ENCODE peak calls at places on chromosomes 11 and 22, in six cellular contexts. U is IMR-90, T is body of pancreas, Q is K562, W is colonic mucosa, I is psoas muscle. C is an unnamed sample. For H3K36me3, the result is how much of the 10 kb centered on the place peaks cover.

GRCh38 chr11:47586043-47586442 is 435 bp upstream of the FAM180B start:
- DNase-seq in U (no peak), T (no peak), Q (no peak), W (no peak), I (no peak), C (no peak)

GRCh38 chr11:82811369-82811768 is 77.7 kb upstream of the FAM181B start:
- DNase-seq in U (no peak), T (no peak), Q (no peak), W (no peak), I (no peak), C (no peak)

GRCh38 chr22:46758867-46759290 is 3.6 kb upstream of the TBC1D22A start:
- DNase-seq in U (peak), T (peak), Q (peak), W (peak), I (no peak), C (peak)

GRCh38 chr11:69032833-69033232 is 15.9 kb upstream of the TPCN2 start:
- DNase-seq in U (no peak), T (no peak), Q (no peak), W (no peak), I (no peak), C (no peak)

GRCh38 chr11:33877029-33877428 is 14.8 kb downstream of the LMO2 start:
- DNase-seq in U (no peak), T (no peak), Q (no peak), W (no peak), I (no peak), C (no peak)

GRCh38 chr11:3058753-3059664 is 1.8 kb upstream of the CARS1 start:
- DNase-seq in U (peak), T (no peak), Q (peak), W (no peak), I (peak), C (peak)

GRCh38 chr22:45844949-45845613 is 131.9 kb downstream of the WNT7B start:
- DNase-seq in U (no peak), T (no peak), Q (no peak), W (no peak), I (no peak), C (no peak)

GRCh38 chr11:20131744-20132666 is 28.3 kb downstream of the DBX1 start:
- DNase-seq in U (peak), T (peak), Q (peak), W (peak), I (peak), C (peak)

GRCh38 chr22:42262964-42263363 is 7.5 kb downstream of the TCF20 start:
- DNase-seq in U (no peak), T (no peak), Q (no peak), W (no peak), I (no peak), C (no peak)

GRCh38 chr11:120410622-120411380 is 74.6 kb downstream of the ARHGEF12 start:
- DNase-seq in U (no peak), T (no peak), Q (no peak), W (no peak), I (no peak), C (no peak)

GRCh38 chr11:128725630-128726461 is 32.0 kb downstream of the FLI1 start:
- DNase-seq in U (peak), T (no peak), Q (no peak), W (no peak), I (no peak), C (no peak)

DNA sequence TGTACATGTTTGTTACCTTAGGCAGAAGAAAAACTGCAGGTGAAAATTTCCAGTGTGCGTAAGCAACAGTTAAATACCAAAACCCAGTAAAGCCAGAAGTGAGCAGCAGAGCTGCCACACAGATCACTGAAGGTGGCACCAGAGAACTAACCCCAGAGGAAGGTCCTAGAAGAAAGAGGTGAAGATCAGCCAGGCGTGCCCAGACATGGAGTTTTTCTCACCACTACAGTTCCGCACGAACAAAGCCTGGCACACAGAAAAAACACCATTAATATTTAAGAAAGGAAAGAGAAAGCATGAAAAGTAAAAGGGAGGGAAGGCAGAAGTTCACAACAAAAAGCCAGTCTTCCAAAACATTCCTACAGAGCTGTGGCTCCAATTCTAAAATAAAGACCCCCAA is 60.7 kb downstream of the STK33 start:
- DNase-seq in U (no peak), T (no peak), Q (no peak), W (no peak), I (no peak), C (peak)
- H3K4me3 ChIP-seq in U (no peak), T (no peak), Q (no peak), W (no peak), I (no peak), C (no peak)

DNA sequence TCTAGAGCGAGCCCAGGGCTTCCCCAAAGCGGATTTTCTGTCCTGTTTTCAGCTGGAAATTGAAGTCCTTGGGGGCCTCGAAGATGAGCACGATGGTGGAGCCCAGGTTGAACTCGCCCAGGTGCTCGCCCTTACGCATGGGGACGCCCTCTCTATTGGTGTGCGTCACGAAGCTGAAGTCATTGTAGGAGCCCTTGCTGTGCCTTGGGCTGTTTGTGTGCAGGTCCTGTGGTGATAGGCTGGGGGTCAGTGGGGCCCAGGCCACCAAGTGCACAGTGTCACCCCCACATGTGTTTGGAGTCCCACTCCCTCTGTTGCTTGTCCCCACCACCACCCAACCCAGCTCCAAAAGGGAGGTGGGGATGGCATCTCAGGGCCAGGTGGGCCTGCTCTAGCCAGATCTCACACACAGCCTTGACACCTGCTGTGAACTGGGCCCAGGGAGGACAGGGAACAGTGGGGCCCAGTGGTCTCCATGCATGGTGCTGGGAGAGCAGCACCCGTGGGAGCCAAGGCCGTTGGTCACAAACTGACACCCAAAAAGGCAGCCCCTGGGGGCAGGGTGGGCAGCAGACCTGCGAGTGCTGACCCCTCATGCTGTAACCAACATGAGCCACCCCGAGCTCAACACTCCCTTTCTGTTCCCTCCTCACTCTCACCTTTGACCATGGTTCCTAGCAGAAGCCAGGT is 42.3 kb downstream of the PISD start:
- DNase-seq in U (no peak), T (no peak), Q (no peak), W (no peak), I (no peak), C (no peak)
- H3K36me3 ChIP-seq in U (half or more), T (under half), Q (half or more), W (under half), I (under half), C (under half)

GRCh38 chr11:70036971-70037882 is 40.9 kb upstream of the ANO1 start:
- DNase-seq in U (no peak), T (no peak), Q (no peak), W (peak), I (no peak), C (no peak)

GRCh38 chr11:70040869-70041501 is 37.1 kb upstream of the ANO1 start:
- DNase-seq in U (no peak), T (no peak), Q (no peak), W (no peak), I (no peak), C (no peak)

GRCh38 chr11:70040452-70040851 is 37.7 kb upstream of the ANO1 start:
- DNase-seq in U (no peak), T (no peak), Q (no peak), W (no peak), I (no peak), C (no peak)

GRCh38 chr11:70034740-70035365 is 43.3 kb upstream of the ANO1 start:
- DNase-seq in U (no peak), T (no peak), Q (no peak), W (peak), I (no peak), C (no peak)

DNA sequence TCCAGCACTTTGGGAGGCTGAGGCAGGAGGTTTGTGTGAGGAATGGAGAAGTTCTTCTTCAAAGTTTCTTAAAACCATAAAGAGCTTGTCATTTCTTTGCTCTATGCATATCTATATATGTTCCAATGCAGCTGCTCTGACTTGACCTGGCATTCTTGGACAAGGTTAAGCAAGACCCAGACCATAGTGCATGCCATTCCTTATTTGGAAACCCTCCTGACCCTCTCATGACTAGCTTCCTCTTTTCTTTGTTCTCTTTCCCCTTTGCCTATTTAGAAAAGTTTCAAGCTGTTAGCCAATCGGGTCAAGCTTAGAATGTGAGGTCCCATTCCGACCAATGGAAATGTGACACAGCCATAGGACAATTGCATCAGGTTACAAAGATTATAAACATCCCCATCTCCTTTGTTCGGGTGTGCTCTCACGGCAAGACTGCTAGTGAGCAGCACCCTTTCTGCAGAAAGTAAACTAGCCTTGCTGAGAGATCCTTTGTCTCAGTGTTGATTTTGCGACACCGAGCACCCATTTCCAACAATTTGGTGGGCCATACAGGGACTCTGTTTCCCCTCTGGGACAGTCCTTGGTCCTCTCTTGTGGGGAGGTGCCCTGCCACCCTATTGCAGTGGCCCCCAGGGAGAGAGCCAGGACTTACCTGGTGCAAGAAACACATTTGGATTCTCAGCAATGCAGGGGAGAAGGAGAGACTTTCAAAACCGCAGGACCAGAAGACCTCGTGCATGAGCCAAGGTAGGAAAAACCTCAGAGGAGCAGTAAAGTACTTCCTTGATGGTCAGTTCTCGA is 39.9 kb upstream of the ANO1 start:
- DNase-seq in U (no peak), T (no peak), Q (no peak), W (no peak), I (no peak), C (no peak)
- H3K4me3 ChIP-seq in U (no peak), T (no peak), Q (no peak), W (no peak), I (no peak), C (no peak)

GRCh38 chr11:134171951-134172350 is 51.8 kb downstream of the NCAPD3 start:
- DNase-seq in U (no peak), T (no peak), Q (no peak), W (no peak), I (no peak), C (no peak)

GRCh38 chr11:134170909-134171281 is 52.9 kb downstream of the NCAPD3 start:
- DNase-seq in U (peak), T (no peak), Q (no peak), W (no peak), I (no peak), C (no peak)

GRCh38 chr11:134173296-134173695 is 50.5 kb downstream of the NCAPD3 start:
- DNase-seq in U (no peak), T (no peak), Q (no peak), W (no peak), I (no peak), C (no peak)

GRCh38 chr11:134178275-134178674 is 45.5 kb downstream of the NCAPD3 start:
- DNase-seq in U (no peak), T (no peak), Q (no peak), W (no peak), I (no peak), C (no peak)

DNA sequence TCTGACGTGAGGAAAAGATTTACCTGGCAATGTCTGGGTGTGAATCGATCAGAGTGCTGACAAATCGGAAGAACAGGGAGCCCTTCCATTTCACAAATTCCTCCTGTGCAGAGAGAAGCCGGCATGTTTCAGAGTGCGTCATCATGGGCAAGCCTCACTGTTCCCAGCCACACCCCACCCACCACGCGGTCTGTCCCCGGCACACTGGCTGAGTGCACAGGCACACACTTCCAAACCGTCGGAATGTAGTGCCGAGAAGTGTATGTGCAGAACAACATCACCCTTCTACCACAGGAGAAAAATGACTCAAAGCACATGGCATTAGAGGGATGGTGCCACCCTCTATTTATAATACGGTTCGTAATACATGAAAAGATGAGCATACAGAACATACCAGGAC is 47.5 kb downstream of the NCAPD3 start:
- DNase-seq in U (no peak), T (no peak), Q (no peak), W (no peak), I (no peak), C (no peak)
- H3K36me3 ChIP-seq in U (under half), T (under half), Q (half or more), W (under half), I (half or more), C (under half)

GRCh38 chr11:94794287-94795168 is 26.4 kb downstream of the AMOTL1 start:
- DNase-seq in U (peak), T (peak), Q (no peak), W (no peak), I (peak), C (no peak)
- H3K4me3 ChIP-seq in U (peak), T (no peak), Q (peak), W (no peak), I (peak), C (no peak)

DNA sequence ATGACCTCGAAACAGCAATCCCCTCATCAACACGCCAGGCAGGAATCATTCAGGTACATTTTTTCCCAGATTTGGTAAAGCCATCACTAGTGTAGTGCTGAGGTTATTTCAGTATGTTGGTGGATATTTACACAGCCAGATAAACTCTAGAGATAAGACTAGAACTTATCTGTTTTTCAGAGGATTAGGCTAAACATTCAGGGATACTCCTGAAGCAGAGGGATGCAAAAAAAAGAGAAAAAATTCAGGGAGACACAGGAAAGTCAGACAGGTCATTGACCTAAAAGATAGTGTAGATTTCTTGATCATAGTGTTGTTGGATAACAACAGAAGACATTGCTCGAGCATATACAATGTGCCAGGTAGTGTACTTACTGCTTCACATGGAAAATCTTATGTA is 93.2 kb downstream of the ATM start:
- DNase-seq in U (no peak), T (no peak), Q (no peak), W (no peak), I (no peak), C (no peak)
- H3K36me3 ChIP-seq in U (under half), T (under half), Q (under half), W (under half), I (half or more), C (under half)

DNA sequence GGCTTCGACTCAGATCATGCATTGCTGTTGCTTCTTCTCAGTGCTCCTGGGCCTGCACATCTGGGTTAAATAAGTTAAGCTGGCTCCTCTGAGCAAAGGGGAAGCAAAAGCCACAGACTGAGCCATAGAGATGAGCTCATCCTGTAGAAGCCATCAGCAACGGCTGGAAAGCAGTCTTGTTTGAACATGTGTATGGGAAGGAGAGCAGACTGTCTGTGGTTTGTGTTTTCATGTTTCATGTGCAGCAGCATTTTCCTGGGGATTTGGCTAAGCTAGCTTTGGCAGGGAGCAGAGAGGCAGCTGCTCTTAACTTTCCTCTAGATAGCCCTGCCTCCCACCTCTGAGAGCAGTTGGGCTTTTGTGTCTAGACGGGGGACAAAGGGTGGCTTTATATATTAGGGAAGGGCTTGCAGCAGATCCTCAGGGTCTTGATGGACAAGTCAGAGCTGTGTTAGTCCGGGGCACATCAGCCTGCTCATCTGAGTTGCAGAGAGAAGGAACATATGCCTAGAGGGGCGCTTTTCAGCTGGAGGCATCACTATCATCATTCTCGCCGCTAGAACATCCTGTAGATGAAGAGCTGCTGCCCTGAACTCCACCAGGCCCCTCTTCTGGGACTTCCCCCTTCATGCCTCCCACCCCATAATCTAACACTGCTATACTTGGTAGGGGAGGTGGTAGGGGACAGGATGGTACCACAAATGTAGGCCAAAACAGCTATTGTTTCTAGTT is 14.9 kb downstream of the DCPS start:
- DNase-seq in U (peak), T (no peak), Q (no peak), W (no peak), I (no peak), C (no peak)
- H3K4me3 ChIP-seq in U (no peak), T (no peak), Q (no peak), W (no peak), I (peak), C (no peak)

GRCh38 chr22:17536269-17536668 is 27.0 kb upstream of the SLC25A18 start:
- DNase-seq in U (no peak), T (no peak), Q (no peak), W (no peak), I (no peak), C (no peak)
- H3K36me3 ChIP-seq in U (under half), T (under half), Q (under half), W (under half), I (half or more), C (under half)

DNA sequence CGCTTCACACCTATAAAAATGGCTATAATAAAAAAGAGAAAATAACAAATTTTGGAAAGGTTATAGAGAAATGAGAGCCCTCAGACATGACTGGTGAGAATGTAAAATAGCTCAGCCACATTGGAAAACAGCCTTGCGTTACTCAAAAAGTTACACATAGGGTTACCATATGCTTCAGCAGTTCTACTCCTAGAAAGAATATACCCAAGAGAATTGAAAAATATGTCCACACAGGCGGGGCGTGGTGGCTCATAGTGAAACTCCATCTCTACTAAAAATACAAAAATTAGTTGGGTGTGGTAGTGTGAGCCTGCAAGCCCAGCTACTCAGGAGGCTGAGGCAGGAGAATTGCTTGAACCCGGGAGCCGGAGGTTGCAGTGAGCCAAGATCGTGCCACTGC is 7.6 kb upstream of the JHY start:
- DNase-seq in U (no peak), T (no peak), Q (no peak), W (no peak), I (no peak), C (no peak)
- H3K4me3 ChIP-seq in U (no peak), T (no peak), Q (no peak), W (no peak), I (no peak), C (no peak)

DNA sequence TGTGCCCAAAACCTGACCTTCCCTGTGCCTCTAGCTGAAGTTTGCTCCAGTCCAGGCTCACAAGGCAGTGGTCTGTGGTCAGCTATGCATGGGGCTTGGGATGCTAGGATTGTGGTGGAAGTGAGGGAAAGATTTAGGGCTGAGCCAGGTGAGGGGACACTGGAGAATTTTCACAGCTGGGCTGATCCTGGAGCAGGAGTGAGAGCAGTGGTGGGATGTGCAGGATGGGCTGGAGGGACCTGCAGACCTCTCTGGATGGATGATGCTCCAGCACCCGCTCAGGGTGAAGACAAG is 23.9 kb upstream of the KDM2A start:
- DNase-seq in U (no peak), T (no peak), Q (no peak), W (no peak), I (no peak), C (no peak)
- H3K36me3 ChIP-seq in U (under half), T (under half), Q (under half), W (under half), I (under half), C (under half)